ENCODE peak calls at places on chromosomes 7 and 10, in five cellular contexts. H is ELF-1, M is iris pigment epithelial cell, C is kidney glomerular epithelial cell, X is HFFc6. U is an unnamed sample.

GRCh38 chr10:80966326-80966986 is 428.8 kb downstream of the SH2D4B start:
- DNase-seq in M (no peak), C (no peak), X (no peak), H (peak), U (no peak)

GRCh38 chr10:98323221-98324164 is 55.5 kb upstream of the LOXL4 start:
- DNase-seq in C (no peak), H (no peak), M (peak), X (peak), U (peak)

GRCh38 chr7:16747095-16747494 is 6.5 kb upstream of the TSPAN13 start:
- DNase-seq in H (no peak), M (no peak), X (no peak), C (no peak), U (no peak)

GRCh38 chr10:90133606-90134005 is 432.2 kb downstream of the KIF20B start:
- DNase-seq in C (no peak), M (no peak), H (no peak), X (no peak), U (no peak)

GRCh38 chr7:100127866-100128601 is 1.3 kb downstream of the MBLAC1 start:
- DNase-seq in X (peak), H (peak), M (peak), C (no peak), U (no peak)

GRCh38 chr10:3126741-3127342 is 45.7 kb downstream of the PITRM1 start:
- DNase-seq in C (no peak), M (no peak), X (no peak), H (peak), U (no peak)

GRCh38 chr7:49094866-49095265 is 170.5 kb downstream of the CDC14C start:
- DNase-seq in H (no peak), X (no peak), M (no peak), C (no peak), U (no peak)

GRCh38 chr10:17645591-17646345 is 1.8 kb downstream of the STAM start:
- DNase-seq in M (peak), X (no peak), H (no peak), C (no peak), U (peak)

GRCh38 chr7:129210256-129210988 is 14.4 kb upstream of the AHCYL2 start:
- DNase-seq in C (peak), X (peak), M (peak), H (peak), U (peak)

GRCh38 chr7:149321978-149322541 is 60.1 kb downstream of the ZNF783 start:
- DNase-seq in H (no peak), M (peak), C (no peak), X (no peak), U (no peak)

GRCh38 chr10:70652761-70653657 is 19.3 kb upstream of the ADAMTS14 start:
- DNase-seq in M (peak), X (peak), H (no peak), C (peak), U (peak)

GRCh38 chr7:16205481-16205880 is 215.9 kb downstream of the CRPPA start:
- DNase-seq in M (peak), H (no peak), C (no peak), X (no peak), U (no peak)